ENCODE peak calls at places on chromosomes 2 and 18, in four cellular contexts. C is kidney, U is body of pancreas, X is mucosa of descending colon. K is an unnamed sample.

GRCh38 chr2:155679647-155680046 is 652.9 kb downstream of the NR4A2 start:
- DNase-seq in U (no peak), X (no peak), C (no peak), K (no peak)

GRCh38 chr2:210630904-210631560 is 74.6 kb downstream of the CPS1 start:
- DNase-seq in C (no peak), U (no peak), X (no peak), K (no peak)

GRCh38 chr2:79116997-79117928 is 3.0 kb upstream of the REG1A start:
- DNase-seq in C (no peak), X (no peak), U (no peak), K (no peak)

GRCh38 chr2:127106457-127106997 is 427 bp downstream of the BIN1 start:
- DNase-seq in X (no peak), U (peak; percentile 44), C (peak; percentile 86), K (peak; percentile 67)

GRCh38 chr2:201369762-201370161 is 12.6 kb upstream of the FLACC1 start:
- DNase-seq in C (no peak), U (no peak), X (no peak), K (no peak)

GRCh38 chr2:107588960-107589542 is 237.6 kb upstream of the RGPD4 start:
- DNase-seq in C (no peak), X (no peak), U (no peak), K (no peak)

GRCh38 chr18:3692691-3693090 is 242.7 kb downstream of the TGIF1 start:
- DNase-seq in C (no peak), X (no peak), U (no peak), K (no peak)

GRCh38 chr18:58525928-58526424 is 102.9 kb downstream of the ALPK2 start:
- DNase-seq in U (no peak), C (no peak), X (no peak), K (no peak)

GRCh38 chr18:79317718-79318117 is 78.0 kb upstream of the NFATC1 start:
- DNase-seq in U (no peak), C (no peak), X (no peak), K (no peak)

GRCh38 chr2:68357608-68358337 is 7.3 kb upstream of the PLEK start:
- DNase-seq in U (peak; percentile 26), X (no peak), C (no peak), K (peak; percentile 22)

GRCh38 chr2:85988210-85988913 is 99.6 kb upstream of the ST3GAL5 start:
- DNase-seq in U (no peak), C (peak; percentile 58), X (no peak), K (peak; percentile 62)

GRCh38 chr2:89000235-89000634 is 308.8 kb downstream of the RPIA start:
- DNase-seq in X (no peak), C (no peak), U (no peak), K (no peak)

GRCh38 chr18:7568426-7568825 is 1.3 kb downstream of the PTPRM start:
- DNase-seq in X (peak; percentile 52), C (peak; percentile 87), U (peak; percentile 40), K (peak; percentile 46)

GRCh38 chr2:26521054-26521912 is 43.4 kb upstream of the OTOF start:
- DNase-seq in C (peak; percentile 58), X (no peak), U (no peak), K (no peak)

GRCh38 chr2:20217041-20217970 is 7.6 kb downstream of the SDC1 start:
- DNase-seq in X (peak; percentile 49), C (peak; percentile 81), U (no peak), K (no peak)

GRCh38 chr2:12704378-12704777 is 12.4 kb upstream of the TRIB2 start:
- DNase-seq in U (no peak), C (no peak), X (no peak), K (no peak)

GRCh38 chr2:12697617-12698016 is 19.1 kb upstream of the TRIB2 start:
- DNase-seq in C (no peak), X (no peak), U (no peak), K (no peak)

GRCh38 chr2:12702661-12703121 is 14.0 kb upstream of the TRIB2 start:
- DNase-seq in C (no peak), U (peak; percentile 28), X (no peak), K (peak; percentile 38)

GRCh38 chr2:12701786-12702660 is 14.7 kb upstream of the TRIB2 start:
- DNase-seq in C (no peak), X (no peak), U (no peak), K (no peak)

DNA sequence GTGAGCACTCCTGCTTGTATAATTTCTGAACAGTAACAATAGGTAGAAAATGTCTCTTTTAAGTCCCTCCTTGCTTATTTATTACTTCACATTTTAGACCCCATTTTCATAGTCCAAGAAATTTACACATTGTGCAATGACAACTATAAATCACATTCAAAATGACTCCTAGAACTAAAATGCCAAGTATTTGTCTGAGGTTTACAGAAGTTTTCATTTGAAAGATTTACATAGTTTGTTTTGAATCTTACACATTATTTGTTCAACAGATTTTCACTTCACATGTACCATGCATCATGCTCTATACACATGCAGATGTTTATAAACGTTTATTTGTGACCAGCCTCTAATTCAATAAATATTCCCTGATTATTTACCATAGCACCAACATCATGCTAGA is 15.7 kb upstream of the TRIB2 start:
- DNase-seq in U (no peak), C (no peak), X (no peak), K (no peak)
- H3K4me1 ChIP-seq in U (peaks cover 24% of the 10 kb centered on the region), C (no peaks in the 10 kb centered on the region), X (no peaks in the 10 kb centered on the region), K (no peaks in the 10 kb centered on the region)

GRCh38 chr2:237059155-237059875 is 26.4 kb upstream of the COPS8 start:
- DNase-seq in U (no peak), C (no peak), X (no peak), K (no peak)
- H3K4me1 ChIP-seq in U (no peaks in the 10 kb centered on the region), C (no peaks in the 10 kb centered on the region), X (no peaks in the 10 kb centered on the region), K (no peaks in the 10 kb centered on the region)

DNA sequence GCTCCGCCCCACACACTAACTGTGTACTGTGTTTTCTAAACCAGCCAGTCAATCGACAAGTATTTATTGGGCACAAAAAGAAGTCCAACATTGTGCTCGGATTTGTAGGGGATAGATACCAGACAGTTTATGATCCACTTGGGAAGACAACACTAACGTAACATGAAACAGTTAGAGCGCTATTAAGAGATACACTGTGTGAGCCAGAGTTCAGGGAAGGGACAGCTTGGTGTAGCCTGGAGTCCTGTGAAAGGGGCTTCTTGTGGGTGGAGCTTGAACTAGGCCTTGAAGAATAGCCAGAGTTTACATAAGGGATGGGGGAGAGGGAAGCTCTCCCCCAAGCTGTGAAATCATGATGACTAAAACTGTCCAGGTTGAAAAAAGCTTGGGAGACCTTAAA is 176.4 kb upstream of the TCF4 start:
- DNase-seq in X (no peak), C (no peak), U (no peak), K (no peak)
- H3K4me1 ChIP-seq in X (no peaks in the 10 kb centered on the region), C (no peaks in the 10 kb centered on the region), U (no peaks in the 10 kb centered on the region), K (no peaks in the 10 kb centered on the region)

GRCh38 chr2:241095594-241096290 is 6.3 kb downstream of the MTERF4 start:
- DNase-seq in C (no peak), X (no peak), U (no peak), K (no peak)

GRCh38 chr2:241103176-241103595 is 1.1 kb upstream of the MTERF4 start:
- DNase-seq in X (no peak), C (no peak), U (no peak), K (no peak)

GRCh38 chr2:241096979-241097378 is 5.1 kb downstream of the MTERF4 start:
- DNase-seq in C (no peak), X (no peak), U (no peak), K (no peak)

GRCh38 chr2:241102239-241102803 is at the start of gene MTERF4:
- DNase-seq in X (peak; percentile 94), U (peak; percentile 91), C (peak; percentile 96), K (peak; percentile 94)

DNA sequence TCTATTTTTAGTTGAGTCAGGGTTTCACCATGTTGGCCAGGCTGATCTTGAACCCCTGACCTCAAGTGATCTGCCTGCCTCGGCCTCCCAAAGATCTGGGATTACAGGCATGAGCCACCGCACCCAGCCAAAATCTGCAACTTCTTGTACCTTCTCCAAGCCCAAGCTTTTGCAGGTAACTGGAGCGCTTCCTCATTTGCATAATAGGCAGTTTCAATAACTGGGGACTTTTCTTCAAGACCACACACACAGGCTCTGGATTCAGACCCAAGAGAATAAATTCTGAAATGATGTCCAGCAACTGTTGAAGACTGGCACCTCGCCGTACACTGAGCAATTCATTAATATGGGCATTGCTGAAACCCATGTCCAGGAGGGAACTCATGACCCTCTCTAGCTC is 2.8 kb downstream of the MTERF4 start:
- DNase-seq in C (no peak), U (no peak), X (no peak), K (no peak)
- H3K4me1 ChIP-seq in C (peaks cover 7% of the 10 kb centered on the region), U (peaks cover 30% of the 10 kb centered on the region), X (peaks cover 21% of the 10 kb centered on the region), K (peaks cover 7% of the 10 kb centered on the region)

GRCh38 chr2:8606649-8607550 is 75.0 kb upstream of the ID2 start:
- DNase-seq in U (no peak), X (no peak), C (no peak), K (no peak)
- H3K4me1 ChIP-seq in U (peaks cover 6% of the 10 kb centered on the region), X (peaks cover 9% of the 10 kb centered on the region), C (peaks cover 7% of the 10 kb centered on the region), K (no peaks in the 10 kb centered on the region)

GRCh38 chr2:216696321-216696720 is 972 bp upstream of the IGFBP5 start:
- DNase-seq in X (no peak), C (no peak), U (no peak), K (no peak)

GRCh38 chr2:216700088-216700567 is 4.8 kb upstream of the IGFBP5 start:
- DNase-seq in C (no peak), X (no peak), U (no peak), K (no peak)

GRCh38 chr2:216698895-216699294 is 3.5 kb upstream of the IGFBP5 start:
- DNase-seq in C (no peak), U (no peak), X (no peak), K (no peak)

GRCh38 chr2:216696751-216697560 is 1.6 kb upstream of the IGFBP5 start:
- DNase-seq in X (no peak), U (no peak), C (no peak), K (no peak)

GRCh38 chr2:216698291-216698690 is 2.9 kb upstream of the IGFBP5 start:
- DNase-seq in X (no peak), C (no peak), U (no peak), K (no peak)
- H3K4me1 ChIP-seq in X (peaks cover 11% of the 10 kb centered on the region), C (peaks cover 12% of the 10 kb centered on the region), U (peaks cover 23% of the 10 kb centered on the region), K (peaks cover 3% of the 10 kb centered on the region)

K was measured in right cardiac atrium.